ENCODE peak calls at places on chromosomes 11 and 22, in four cellular contexts. S is effector memory CD8-positive, alpha-beta T cell; D is left lobe of liver; J is cardiac fibroblast. M is an unnamed sample.

GRCh38 chr11:114161486-114162250 is 102.2 kb downstream of the ZBTB16 start:
- DNase-seq in S (no peak), D (no peak), J (no peak), M (no peak)

GRCh38 chr11:56234155-56234554 is at the start of gene OR5T2:
- DNase-seq in S (no peak), D (no peak), J (no peak), M (no peak)

GRCh38 chr11:27761356-27761755 is 61.1 kb upstream of the BDNF start:
- DNase-seq in S (no peak), D (no peak), J (no peak), M (no peak)

GRCh38 chr11:64639885-64640284 is 48.9 kb downstream of the SLC22A12 start:
- DNase-seq in S (no peak), D (no peak), J (no peak), M (no peak)

GRCh38 chr11:27385245-27385644 is 22.2 kb upstream of the CCDC34 start:
- DNase-seq in S (no peak), D (no peak), J (peak; percentile 86), M (no peak)

GRCh38 chr11:8812438-8812837 is 98.6 kb upstream of the AKIP1 start:
- DNase-seq in S (no peak), D (peak; percentile 72), J (peak; percentile 82), M (no peak)

GRCh38 chr11:62124186-62125113 is 639 bp downstream of the INCENP start:
- DNase-seq in S (no peak), D (no peak), J (peak; percentile 32), M (no peak)

GRCh38 chr22:39954584-39955055 is 5.6 kb upstream of the TMA7B start:
- DNase-seq in S (no peak), D (no peak), J (peak; percentile 92), M (no peak)

GRCh38 chr11:45833761-45834160 is 13.5 kb upstream of the CRY2 start:
- DNase-seq in S (no peak), D (no peak), J (no peak), M (no peak)

GRCh38 chr11:102476812-102477211 is 24.2 kb upstream of the TMEM123 start:
- DNase-seq in S (no peak), D (peak; percentile 88), J (peak; percentile 34), M (no peak)

GRCh38 chr11:12281571-12282478 is 95.5 kb upstream of the PARVA start:
- DNase-seq in S (peak; percentile 77), D (peak; percentile 81), J (peak; percentile 87), M (peak; percentile 43)

GRCh38 chr11:107359701-107360100 is 97.9 kb downstream of the CWF19L2 start:
- DNase-seq in S (no peak), D (no peak), J (no peak), M (no peak)

M was measured in GDM1.